ENCODE peak calls at places on chromosomes 4 and X, in eight cellular contexts. One of them, this sample, is unnamed.

GRCh38 chr4:140296871-140297570 is 76.4 kb upstream of the SCOC start:
- DNase-seq in mammary epithelial cell: peak
- DNase-seq in neural progenitor cell: peak
- DNase-seq in astrocyte: peak
- DNase-seq in K562: peak
- DNase-seq in A673: no peak
- DNase-seq in PC-3: peak
- DNase-seq in fibroblast of lung: peak
- DNase-seq in this sample: peak

GRCh38 chr4:113831469-113831868 is 69.9 kb upstream of the CAMK2D start:
- DNase-seq in mammary epithelial cell: no peak
- DNase-seq in neural progenitor cell: no peak
- DNase-seq in astrocyte: no peak
- DNase-seq in K562: no peak
- DNase-seq in A673: no peak
- DNase-seq in PC-3: no peak
- DNase-seq in fibroblast of lung: no peak
- DNase-seq in this sample: no peak

GRCh38 chr4:108533245-108533844 is 87.0 kb upstream of the RPL34 start:
- DNase-seq in mammary epithelial cell: no peak
- DNase-seq in neural progenitor cell: no peak
- DNase-seq in astrocyte: peak
- DNase-seq in K562: no peak
- DNase-seq in A673: no peak
- DNase-seq in PC-3: no peak
- DNase-seq in fibroblast of lung: peak
- DNase-seq in this sample: no peak

GRCh38 chr4:33091961-33092360 is 2371.8 kb downstream of the PCDH7 start:
- DNase-seq in mammary epithelial cell: no peak
- DNase-seq in neural progenitor cell: no peak
- DNase-seq in astrocyte: no peak
- DNase-seq in K562: no peak
- DNase-seq in A673: no peak
- DNase-seq in PC-3: peak
- DNase-seq in fibroblast of lung: no peak
- DNase-seq in this sample: no peak

GRCh38 chr4:172691552-172691951 is 477.1 kb upstream of the GALNT7 start:
- DNase-seq in mammary epithelial cell: no peak
- DNase-seq in neural progenitor cell: no peak
- DNase-seq in astrocyte: no peak
- DNase-seq in K562: no peak
- DNase-seq in A673: no peak
- DNase-seq in PC-3: no peak
- DNase-seq in fibroblast of lung: no peak
- DNase-seq in this sample: no peak

GRCh38 chr4:16082424-16083216 is 1.2 kb downstream of the PROM1 start:
- DNase-seq in mammary epithelial cell: peak
- DNase-seq in neural progenitor cell: peak
- DNase-seq in astrocyte: peak
- DNase-seq in K562: no peak
- DNase-seq in A673: peak
- DNase-seq in PC-3: no peak
- DNase-seq in fibroblast of lung: peak
- DNase-seq in this sample: peak

GRCh38 chrX:9662148-9662547 is 103.5 kb downstream of the GPR143 start:
- DNase-seq in mammary epithelial cell: no peak
- DNase-seq in neural progenitor cell: no peak
- DNase-seq in astrocyte: peak
- DNase-seq in K562: no peak
- DNase-seq in A673: no peak
- DNase-seq in PC-3: peak
- DNase-seq in fibroblast of lung: peak
- DNase-seq in this sample: no peak

GRCh38 chr4:10589308-10589707 is 95.3 kb downstream of the CLNK start:
- DNase-seq in mammary epithelial cell: no peak
- DNase-seq in neural progenitor cell: peak
- DNase-seq in astrocyte: no peak
- DNase-seq in K562: no peak
- DNase-seq in A673: peak
- DNase-seq in PC-3: no peak
- DNase-seq in fibroblast of lung: no peak
- DNase-seq in this sample: no peak

GRCh38 chr4:172919269-172919668 is 249.3 kb upstream of the GALNT7 start:
- DNase-seq in mammary epithelial cell: no peak
- DNase-seq in neural progenitor cell: no peak
- DNase-seq in astrocyte: no peak
- DNase-seq in K562: no peak
- DNase-seq in A673: no peak
- DNase-seq in PC-3: no peak
- DNase-seq in fibroblast of lung: no peak
- DNase-seq in this sample: no peak

GRCh38 chr4:159598602-159599001 is 495.7 kb downstream of the RAPGEF2 start:
- DNase-seq in mammary epithelial cell: no peak
- DNase-seq in neural progenitor cell: no peak
- DNase-seq in astrocyte: peak
- DNase-seq in K562: no peak
- DNase-seq in A673: no peak
- DNase-seq in PC-3: no peak
- DNase-seq in fibroblast of lung: peak
- DNase-seq in this sample: no peak

GRCh38 chr4:121377065-121377464 is 3.8 kb downstream of the QRFPR start:
- DNase-seq in mammary epithelial cell: no peak
- DNase-seq in neural progenitor cell: no peak
- DNase-seq in astrocyte: no peak
- DNase-seq in K562: no peak
- DNase-seq in A673: peak
- DNase-seq in PC-3: no peak
- DNase-seq in fibroblast of lung: no peak
- DNase-seq in this sample: no peak

GRCh38 chr4:26094911-26095310 is 180.9 kb downstream of the SMIM20 start:
- DNase-seq in mammary epithelial cell: no peak
- DNase-seq in neural progenitor cell: no peak
- DNase-seq in astrocyte: no peak
- DNase-seq in K562: no peak
- DNase-seq in A673: no peak
- DNase-seq in PC-3: no peak
- DNase-seq in fibroblast of lung: peak
- DNase-seq in this sample: no peak

GRCh38 chrX:130975947-130976346 is 72.9 kb upstream of the ENOX2 start:
- DNase-seq in mammary epithelial cell: peak
- DNase-seq in neural progenitor cell: peak
- DNase-seq in astrocyte: peak
- DNase-seq in K562: peak
- DNase-seq in A673: peak
- DNase-seq in PC-3: peak
- DNase-seq in fibroblast of lung: peak
- DNase-seq in this sample: peak

GRCh38 chr4:174005422-174005821 is 278.0 kb downstream of the FBXO8 start:
- DNase-seq in mammary epithelial cell: no peak
- DNase-seq in neural progenitor cell: no peak
- DNase-seq in astrocyte: no peak
- DNase-seq in K562: no peak
- DNase-seq in A673: no peak
- DNase-seq in PC-3: no peak
- DNase-seq in fibroblast of lung: no peak
- DNase-seq in this sample: peak

GRCh38 chr4:6250235-6250983 is 19.2 kb upstream of the WFS1 start:
- DNase-seq in mammary epithelial cell: peak
- DNase-seq in neural progenitor cell: peak
- DNase-seq in astrocyte: peak
- DNase-seq in K562: peak
- DNase-seq in A673: peak
- DNase-seq in PC-3: peak
- DNase-seq in fibroblast of lung: peak
- DNase-seq in this sample: peak

GRCh38 chr4:10856271-10856670 is 171.7 kb upstream of the CLNK start:
- DNase-seq in mammary epithelial cell: no peak
- DNase-seq in neural progenitor cell: no peak
- DNase-seq in astrocyte: peak
- DNase-seq in K562: no peak
- DNase-seq in A673: no peak
- DNase-seq in PC-3: no peak
- DNase-seq in fibroblast of lung: peak
- DNase-seq in this sample: no peak

GRCh38 chrX:21481761-21482160 is 107.5 kb downstream of the CNKSR2 start:
- DNase-seq in mammary epithelial cell: no peak
- DNase-seq in neural progenitor cell: no peak
- DNase-seq in astrocyte: no peak
- DNase-seq in K562: no peak
- DNase-seq in A673: no peak
- DNase-seq in PC-3: no peak
- DNase-seq in fibroblast of lung: no peak
- DNase-seq in this sample: no peak

GRCh38 chr4:185002784-185003183 is 15.5 kb upstream of the HELT start:
- DNase-seq in mammary epithelial cell: no peak
- DNase-seq in neural progenitor cell: no peak
- DNase-seq in astrocyte: no peak
- DNase-seq in K562: no peak
- DNase-seq in A673: no peak
- DNase-seq in PC-3: no peak
- DNase-seq in fibroblast of lung: no peak
- DNase-seq in this sample: no peak

GRCh38 chr4:185003596-185004351 is 14.5 kb upstream of the HELT start:
- DNase-seq in mammary epithelial cell: no peak
- DNase-seq in neural progenitor cell: no peak
- DNase-seq in astrocyte: no peak
- DNase-seq in K562: no peak
- DNase-seq in A673: no peak
- DNase-seq in PC-3: no peak
- DNase-seq in fibroblast of lung: no peak
- DNase-seq in this sample: no peak

GRCh38 chr4:185005209-185005819 is 13.0 kb upstream of the HELT start:
- DNase-seq in mammary epithelial cell: peak
- DNase-seq in neural progenitor cell: peak
- DNase-seq in astrocyte: peak
- DNase-seq in K562: peak
- DNase-seq in A673: peak
- DNase-seq in PC-3: peak
- DNase-seq in fibroblast of lung: peak
- DNase-seq in this sample: peak

DNA sequence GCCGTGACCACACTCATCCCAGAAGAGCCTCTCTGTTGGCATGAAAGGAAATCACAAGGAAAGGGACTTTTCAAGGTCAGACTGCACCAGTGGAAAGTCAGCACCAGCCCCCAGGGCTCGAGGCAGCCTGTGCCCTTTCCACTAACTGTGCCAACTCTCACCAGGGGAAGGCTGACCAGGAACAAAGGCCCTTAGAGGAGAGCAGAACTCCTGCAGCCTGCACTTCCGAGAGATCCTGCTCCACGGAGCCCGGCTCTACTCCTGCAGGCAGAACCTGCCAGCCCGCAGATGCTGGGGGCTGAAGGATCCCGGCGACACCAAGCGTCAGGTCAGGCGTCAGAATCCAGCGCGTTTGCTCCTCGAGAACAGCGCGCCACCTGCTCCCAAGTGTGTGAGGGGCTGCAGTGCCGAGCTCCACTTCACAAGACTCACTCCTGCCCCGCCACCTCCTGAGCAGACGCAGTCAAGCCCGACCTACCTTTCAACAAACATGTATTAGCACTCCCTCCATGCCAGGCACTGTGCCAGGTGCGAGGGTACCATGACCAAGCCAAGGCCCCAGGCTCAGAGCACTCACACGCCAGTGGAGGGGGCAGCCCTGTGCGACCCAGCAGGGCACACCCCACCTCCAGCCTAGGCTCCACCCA is 13.6 kb upstream of the HELT start:
- DNase-seq in mammary epithelial cell: no peak
- DNase-seq in neural progenitor cell: peak
- DNase-seq in astrocyte: no peak
- DNase-seq in K562: no peak
- DNase-seq in A673: no peak
- DNase-seq in PC-3: no peak
- DNase-seq in fibroblast of lung: no peak
- DNase-seq in this sample: no peak
- TF ChIP-seq EZH2 in mammary epithelial cell: no peak
- TF ChIP-seq EZH2 in neural progenitor cell: no peak
- TF ChIP-seq EZH2 in astrocyte: no peak
- TF ChIP-seq EZH2 in K562: no peak
- TF ChIP-seq EZH2 in A673: no peak
- TF ChIP-seq EZH2 in PC-3: no peak
- TF ChIP-seq EZH2 in fibroblast of lung: no peak
- TF ChIP-seq EZH2 in this sample: no peak

GRCh38 chrX:25022499-25023325 is 6.9 kb upstream of the ARX start:
- DNase-seq in mammary epithelial cell: no peak
- DNase-seq in neural progenitor cell: peak
- DNase-seq in astrocyte: no peak
- DNase-seq in K562: no peak
- DNase-seq in A673: no peak
- DNase-seq in PC-3: no peak
- DNase-seq in fibroblast of lung: no peak
- DNase-seq in this sample: peak
- TF ChIP-seq EZH2 in mammary epithelial cell: no peak
- TF ChIP-seq EZH2 in neural progenitor cell: peak
- TF ChIP-seq EZH2 in astrocyte: peak
- TF ChIP-seq EZH2 in K562: no peak
- TF ChIP-seq EZH2 in A673: no peak
- TF ChIP-seq EZH2 in PC-3: no peak
- TF ChIP-seq EZH2 in fibroblast of lung: peak
- TF ChIP-seq EZH2 in this sample: peak

GRCh38 chrX:39811391-39811790 is 286.4 kb downstream of the BCOR start:
- DNase-seq in mammary epithelial cell: no peak
- DNase-seq in neural progenitor cell: peak
- DNase-seq in astrocyte: no peak
- DNase-seq in K562: peak
- DNase-seq in A673: no peak
- DNase-seq in PC-3: no peak
- DNase-seq in fibroblast of lung: no peak
- DNase-seq in this sample: no peak
- TF ChIP-seq EZH2 in mammary epithelial cell: no peak
- TF ChIP-seq EZH2 in neural progenitor cell: no peak
- TF ChIP-seq EZH2 in astrocyte: no peak
- TF ChIP-seq EZH2 in K562: no peak
- TF ChIP-seq EZH2 in A673: no peak
- TF ChIP-seq EZH2 in PC-3: no peak
- TF ChIP-seq EZH2 in fibroblast of lung: no peak
- TF ChIP-seq EZH2 in this sample: no peak

GRCh38 chr4:4855293-4856070 is 4.0 kb upstream of the MSX1 start:
- DNase-seq in mammary epithelial cell: no peak
- DNase-seq in neural progenitor cell: peak
- DNase-seq in astrocyte: no peak
- DNase-seq in K562: no peak
- DNase-seq in A673: no peak
- DNase-seq in PC-3: no peak
- DNase-seq in fibroblast of lung: no peak
- DNase-seq in this sample: no peak
- TF ChIP-seq EZH2 in mammary epithelial cell: peak
- TF ChIP-seq EZH2 in neural progenitor cell: peak
- TF ChIP-seq EZH2 in astrocyte: peak
- TF ChIP-seq EZH2 in K562: no peak
- TF ChIP-seq EZH2 in A673: no peak
- TF ChIP-seq EZH2 in PC-3: no peak
- TF ChIP-seq EZH2 in fibroblast of lung: peak
- TF ChIP-seq EZH2 in this sample: peak